ENCODE peak calls at places on chromosomes 16 and 17, in four cellular contexts. P is adrenal gland; O is neuronal stem cell; Z is CD8-positive, alpha-beta memory T cell. Q is an unnamed sample. For H3K27me3, the result is how much of the 10 kb centered on the place peaks cover.

GRCh38 chr16:58026705-58027340 is 1.3 kb downstream of the MMP15 start:
- DNase-seq in P (no peak), O (peak), Z (no peak), Q (no peak)

GRCh38 chr17:14815079-14815478 is 450.0 kb downstream of the PMP22 start:
- DNase-seq in Z (no peak), O (no peak), P (no peak), Q (no peak)

GRCh38 chr17:31753011-31753410 is 106.0 kb downstream of the COPRS start:
- DNase-seq in P (no peak), O (no peak), Z (no peak), Q (no peak)

GRCh38 chr17:72825218-72825617 is 267.3 kb downstream of the SLC39A11 start:
- DNase-seq in O (no peak), Z (no peak), P (no peak), Q (no peak)

GRCh38 chr16:10940501-10941079 is 1.7 kb downstream of the DEXI start:
- DNase-seq in P (no peak), Z (no peak), O (no peak), Q (no peak)

GRCh38 chr16:66377327-66377723 is 10.8 kb downstream of the CDH5 start:
- DNase-seq in O (no peak), P (no peak), Z (no peak), Q (no peak)

GRCh38 chr16:4081577-4082021 is 34.6 kb downstream of the ADCY9 start:
- DNase-seq in P (no peak), O (no peak), Z (peak), Q (no peak)

GRCh38 chr17:6304894-6305612 is 129.9 kb downstream of the AIPL1 start:
- DNase-seq in Z (no peak), O (no peak), P (no peak), Q (no peak)

GRCh38 chr16:86034421-86034919 is 135.5 kb downstream of the IRF8 start:
- DNase-seq in P (no peak), Z (no peak), O (no peak), Q (no peak)

GRCh38 chr16:30010817-30011504 is at the start of gene DOC2A:
- DNase-seq in P (no peak), O (peak), Z (no peak), Q (no peak)

GRCh38 chr17:74730491-74731346 is 6.3 kb upstream of the RAB37 start:
- DNase-seq in Z (no peak), P (no peak), O (no peak), Q (no peak)

GRCh38 chr17:6592193-6592592 is 35.8 kb upstream of the PITPNM3 start:
- DNase-seq in O (no peak), Z (no peak), P (no peak), Q (no peak)

GRCh38 chr17:43658890-43659289 is 2.8 kb downstream of the MEOX1 start:
- DNase-seq in O (no peak), P (no peak), Z (no peak), Q (no peak)

DNA sequence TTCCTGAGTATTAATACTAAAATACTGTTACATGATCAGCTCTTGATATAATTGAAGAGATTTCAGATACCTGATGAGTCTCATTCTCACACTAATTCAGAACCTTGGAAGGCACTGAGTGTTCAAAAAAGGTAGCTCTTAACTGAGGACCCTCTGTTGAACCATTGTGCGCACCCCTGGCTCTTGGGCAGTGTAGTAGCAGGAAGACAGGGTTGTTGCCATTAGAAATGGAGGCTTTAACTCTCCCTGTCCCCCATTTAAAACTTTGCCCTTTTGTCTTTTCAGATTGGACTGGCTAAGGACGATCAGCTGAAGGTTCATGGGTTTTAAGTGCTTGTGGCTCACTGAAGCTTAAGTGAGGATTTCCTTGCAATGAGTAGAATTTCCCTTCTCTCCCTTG is 1.8 kb downstream of the EIF1 start:
- DNase-seq in Z (no peak), O (no peak), P (no peak), Q (no peak)
- H3K4me3 ChIP-seq in Z (peak), O (no peak), P (peak), Q (peak)

GRCh38 chr17:40356906-40357861 is 7.4 kb downstream of the GJD3 start:
- DNase-seq in P (peak), O (no peak), Z (no peak), Q (no peak)
- H3K27ac ChIP-seq in P (peak), O (no peak), Z (no peak), Q (no peak)

GRCh38 chr17:80460286-80460881 is 16.0 kb downstream of the NPTX1 start:
- DNase-seq in Z (no peak), O (no peak), P (no peak), Q (no peak)
- H3K27me3 ChIP-seq in Z (under half), O (under half), P (under half), Q (under half)

DNA sequence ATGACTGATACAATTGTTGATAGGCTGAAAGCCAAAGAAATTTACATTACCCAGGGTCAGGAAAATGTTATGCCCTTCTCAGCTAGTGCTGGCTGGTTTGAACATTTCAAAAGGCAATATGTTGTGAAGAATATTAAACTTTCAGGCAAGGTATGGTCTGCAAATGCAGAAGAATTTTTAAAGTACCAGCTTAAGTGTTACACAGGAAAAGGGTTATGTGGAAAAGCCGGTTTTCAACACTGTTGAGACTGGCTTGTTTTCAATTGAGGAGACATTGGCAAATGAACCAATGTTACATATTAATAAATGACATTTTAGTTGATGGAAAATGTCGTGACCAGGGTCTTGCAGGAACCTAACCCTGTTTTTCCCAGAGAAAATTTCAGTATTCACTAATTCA is 215.8 kb upstream of the TBX2 start:
- DNase-seq in O (no peak), P (no peak), Z (no peak), Q (no peak)
- H3K4me3 ChIP-seq in O (no peak), P (no peak), Z (no peak), Q (no peak)

GRCh38 chr17:50684612-50685333 is 22.9 kb downstream of the ANKRD40 start:
- DNase-seq in P (peak), Z (no peak), O (no peak), Q (no peak)
- H3K27ac ChIP-seq in P (peak), Z (no peak), O (peak), Q (no peak)

GRCh38 chr17:48247603-48248002 is 140.0 kb downstream of the SNX11 start:
- DNase-seq in O (no peak), P (no peak), Z (no peak), Q (no peak)
- H3K27me3 ChIP-seq in O (under half), P (under half), Z (under half), Q (under half)

Q was measured in thoracic aorta.